ENCODE peak calls at places on chromosomes 6 and 20, in ten cellular contexts. X, M, C, I, S, K, J, T, Z and L are unnamed samples.

GRCh38 chr6:83891586-83891985 is 32.1 kb downstream of the CYB5R4 start:
- DNase-seq in K (no peak), X (no peak), I (no peak), J (peak), Z (no peak), C (no peak), M (no peak), T (no peak), S (no peak), L (no peak)

GRCh38 chr6:82138075-82138791 is 109.3 kb downstream of the IBTK start:
- DNase-seq in I (no peak), X (no peak), S (no peak), K (no peak), M (no peak), J (no peak), C (no peak), T (no peak), Z (no peak), L (no peak)

GRCh38 chr6:31170600-31170881 is at the start of gene POU5F1:
- DNase-seq in K (no peak), C (no peak), J (peak), T (no peak), X (no peak), M (no peak), S (no peak), Z (no peak), I (no peak), L (no peak)

GRCh38 chr6:137353346-137353745 is 134.2 kb upstream of the IFNGR1 start:
- DNase-seq in X (no peak), J (no peak), M (no peak), C (no peak), T (no peak), Z (no peak), K (no peak), S (peak), I (no peak), L (no peak)

GRCh38 chr6:72733045-72733444 is 111.2 kb downstream of the KCNQ5 start:
- DNase-seq in Z (no peak), I (no peak), M (peak), X (no peak), T (no peak), S (no peak), K (no peak), J (no peak), C (no peak), L (no peak)

GRCh38 chr6:21461844-21462518 is 131.6 kb upstream of the SOX4 start:
- DNase-seq in M (no peak), K (no peak), J (no peak), C (no peak), X (no peak), S (no peak), I (no peak), T (no peak), Z (no peak), L (no peak)

GRCh38 chr6:13453771-13454251 is 33.6 kb downstream of the GFOD1 start:
- DNase-seq in S (no peak), T (no peak), I (peak), X (no peak), K (no peak), J (no peak), C (peak), Z (no peak), M (peak), L (peak)

GRCh38 chr20:52624270-52624669 is 347.9 kb upstream of the TSHZ2 start:
- DNase-seq in I (no peak), J (no peak), M (no peak), X (no peak), T (no peak), K (peak), Z (no peak), C (no peak), S (no peak), L (no peak)

GRCh38 chr20:60125521-60125920 is 167.3 kb downstream of the CDH26 start:
- DNase-seq in K (no peak), M (no peak), J (no peak), C (no peak), Z (no peak), S (no peak), T (no peak), X (no peak), I (no peak), L (no peak)

GRCh38 chr20:46973801-46974200 is 79.2 kb downstream of the EYA2 start:
- DNase-seq in X (no peak), T (no peak), C (no peak), Z (no peak), J (no peak), K (no peak), I (peak), S (no peak), M (no peak), L (no peak)

GRCh38 chr6:21332077-21332476 is 261.5 kb upstream of the SOX4 start:
- DNase-seq in Z (no peak), I (no peak), S (no peak), J (no peak), C (no peak), T (no peak), K (no peak), X (no peak), M (no peak), L (no peak)